ENCODE peak calls at places on chromosomes 5 and 9, in seven cellular contexts. V is neuronal stem cell; U is left ventricle myocardium inferior; J is OCI-LY7; I is ovary; X is right cardiac atrium; E is CD4-positive, alpha-beta memory T cell. P is an unnamed sample.

GRCh38 chr5:17713301-17713700 is 79.0 kb downstream of the TAF11L14 start:
- DNase-seq in X (no peak), U (no peak), V (no peak), J (no peak), E (no peak), I (no peak), P (no peak)

GRCh38 chr9:95796029-95796428 is 79.5 kb upstream of the ERCC6L2 start:
- DNase-seq in X (no peak), U (no peak), J (no peak), V (no peak), I (no peak), E (no peak), P (no peak)

GRCh38 chr5:90640484-90641059 is 82.0 kb downstream of the ADGRV1 start:
- DNase-seq in J (no peak), E (no peak), V (no peak), I (no peak), X (no peak), U (no peak), P (no peak)

GRCh38 chr5:38923661-38924451 is 78.0 kb downstream of the OSMR start:
- DNase-seq in E (no peak), J (no peak), U (no peak), V (no peak), I (no peak), X (no peak), P (no peak)

GRCh38 chr9:98427491-98427890 is 172.0 kb upstream of the TBC1D2 start:
- DNase-seq in V (no peak), E (no peak), I (no peak), X (no peak), J (no peak), U (no peak), P (no peak)

GRCh38 chr9:99905833-99906402 is 536 bp upstream of the STX17 start:
- DNase-seq in E (no peak), X (no peak), V (no peak), U (no peak), I (no peak), J (peak; percentile 9), P (no peak)

GRCh38 chr9:129981180-129981907 is 61.6 kb downstream of the FNBP1 start:
- DNase-seq in I (no peak), X (peak; percentile 58), U (peak; percentile 25), J (no peak), V (no peak), E (no peak), P (no peak)

GRCh38 chr9:91908746-91909145 is 41.3 kb downstream of the ROR2 start:
- DNase-seq in J (no peak), I (no peak), U (no peak), V (no peak), E (no peak), X (no peak), P (no peak)

GRCh38 chr9:21590058-21590996 is 108.2 kb upstream of the IFNE start:
- DNase-seq in E (no peak), V (no peak), X (no peak), U (no peak), J (no peak), I (no peak), P (no peak)

GRCh38 chr9:85332487-85332886 is 409.3 kb downstream of the AGTPBP1 start:
- DNase-seq in E (no peak), J (peak; percentile 19), U (no peak), I (no peak), V (no peak), X (no peak), P (peak; percentile 46)

GRCh38 chr9:112754578-112754977 is 4.0 kb downstream of the SNX30 start:
- DNase-seq in V (no peak), X (no peak), E (peak; percentile 71), J (peak; percentile 31), I (no peak), U (no peak), P (no peak)

GRCh38 chr9:12266758-12267157 is 426.4 kb upstream of the TYRP1 start:
- DNase-seq in E (no peak), J (no peak), U (no peak), I (no peak), X (no peak), V (no peak), P (no peak)
- H3K9me3 ChIP-seq in E (peaks cover 7% of the 10 kb centered on the region), J (no peaks in the 10 kb centered on the region), U (no peaks in the 10 kb centered on the region), I (no peaks in the 10 kb centered on the region), X (no peaks in the 10 kb centered on the region), V (no peaks in the 10 kb centered on the region), P (no peaks in the 10 kb centered on the region)

GRCh38 chr5:1050449-1051365 is 42.1 kb downstream of the NKD2 start:
- DNase-seq in X (peak; percentile 27), J (no peak), U (peak; percentile 50), I (no peak), E (no peak), V (no peak), P (peak; percentile 83)
- H3K9me3 ChIP-seq in X (no peaks in the 10 kb centered on the region), J (no peaks in the 10 kb centered on the region), U (no peaks in the 10 kb centered on the region), I (no peaks in the 10 kb centered on the region), E (no peaks in the 10 kb centered on the region), V (peaks cover 8% of the 10 kb centered on the region), P (no peaks in the 10 kb centered on the region)

GRCh38 chr5:158392753-158393152 is 533.8 kb upstream of the CLINT1 start:
- DNase-seq in U (no peak), E (no peak), V (no peak), X (no peak), J (no peak), I (no peak), P (no peak)

GRCh38 chr5:158397278-158397677 is 538.3 kb upstream of the CLINT1 start:
- DNase-seq in J (no peak), V (no peak), U (no peak), I (no peak), X (no peak), E (no peak), P (no peak)

GRCh38 chr5:158394102-158394501 is 535.2 kb upstream of the CLINT1 start:
- DNase-seq in E (no peak), J (no peak), I (no peak), U (no peak), X (no peak), V (no peak), P (no peak)

GRCh38 chr5:158393457-158393856 is 534.5 kb upstream of the CLINT1 start:
- DNase-seq in U (no peak), E (no peak), X (no peak), J (no peak), V (no peak), I (no peak), P (no peak)

DNA sequence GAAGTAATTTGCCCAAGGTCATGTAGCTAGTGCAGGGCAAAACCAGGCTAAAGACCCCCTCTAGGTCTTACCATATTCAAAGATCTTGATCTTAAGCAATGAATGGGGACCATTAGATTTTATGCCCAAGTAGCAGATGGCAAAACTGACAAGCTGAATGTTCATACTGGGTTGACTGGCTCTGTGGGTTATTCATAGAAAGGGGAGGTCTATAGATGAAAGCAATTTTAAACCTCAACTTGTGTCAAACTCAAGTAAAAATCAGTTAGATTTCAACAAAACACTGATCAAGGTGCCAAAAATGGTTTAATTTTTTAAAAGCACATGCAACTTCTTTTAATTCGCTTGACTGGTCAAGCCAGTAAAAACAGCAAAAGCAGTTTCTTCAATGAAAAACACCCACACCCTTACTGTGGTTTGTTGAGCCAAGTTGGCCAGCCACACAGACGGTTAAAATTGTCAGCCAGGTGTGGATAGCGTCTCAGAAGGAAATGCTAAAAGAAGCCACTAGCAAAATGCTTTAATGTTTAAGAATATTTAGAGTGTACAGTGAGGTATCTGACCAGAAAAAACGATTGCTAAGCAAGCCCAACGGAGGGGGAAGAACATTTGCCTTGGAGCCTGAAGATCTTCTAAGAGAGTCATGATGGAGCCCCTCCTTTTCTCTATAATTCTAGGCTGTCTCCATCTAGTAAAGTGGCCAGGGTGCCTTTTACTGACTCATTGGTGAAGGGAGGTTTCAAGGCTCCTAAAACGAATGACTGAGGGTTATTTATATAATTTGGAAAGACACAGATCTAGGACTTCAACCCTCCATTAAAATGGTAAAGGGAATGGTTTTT is 539.6 kb upstream of the CLINT1 start:
- DNase-seq in X (no peak), E (no peak), V (no peak), J (peak; percentile 99), I (no peak), U (no peak), P (no peak)
- H3K9me3 ChIP-seq in X (no peaks in the 10 kb centered on the region), E (no peaks in the 10 kb centered on the region), V (no peaks in the 10 kb centered on the region), J (peaks cover 13% of the 10 kb centered on the region), I (no peaks in the 10 kb centered on the region), U (peaks cover 14% of the 10 kb centered on the region), P (no peaks in the 10 kb centered on the region)

GRCh38 chr5:166845044-166845443 is 1446.4 kb upstream of the WWC1 start:
- DNase-seq in U (no peak), E (no peak), V (peak; percentile 56), J (no peak), I (no peak), X (no peak), P (no peak)
- H3K9me3 ChIP-seq in U (peaks cover 9% of the 10 kb centered on the region), E (no peaks in the 10 kb centered on the region), V (no peaks in the 10 kb centered on the region), J (no peaks in the 10 kb centered on the region), I (no peaks in the 10 kb centered on the region), X (no peaks in the 10 kb centered on the region), P (no peaks in the 10 kb centered on the region)

P was measured in BE2C.